ENCODE peak calls at places on chromosomes 2 and 18, in ten cellular contexts. One of them, this sample, is unnamed.

GRCh38 chr18:7037470-7037869 is 80.1 kb downstream of the LAMA1 start:
- DNase-seq in left ventricle myocardium inferior: no peak
- DNase-seq in choroid plexus epithelial cell: peak
- DNase-seq in tibial artery: no peak
- DNase-seq in AG04449: no peak
- DNase-seq in lower lobe of right lung: no peak
- DNase-seq in heart right ventricle: no peak
- DNase-seq in astrocyte of the spinal cord: no peak
- DNase-seq in cardiac fibroblast: no peak
- DNase-seq in neural progenitor cell: no peak
- DNase-seq in this sample: no peak

GRCh38 chr18:22829781-22830180 is 103.3 kb upstream of the RBBP8 start:
- DNase-seq in left ventricle myocardium inferior: no peak
- DNase-seq in choroid plexus epithelial cell: no peak
- DNase-seq in tibial artery: no peak
- DNase-seq in AG04449: no peak
- DNase-seq in lower lobe of right lung: no peak
- DNase-seq in heart right ventricle: no peak
- DNase-seq in astrocyte of the spinal cord: no peak
- DNase-seq in cardiac fibroblast: no peak
- DNase-seq in neural progenitor cell: no peak
- DNase-seq in this sample: no peak

GRCh38 chr2:6071536-6071935 is 379.4 kb downstream of the SOX11 start:
- DNase-seq in left ventricle myocardium inferior: no peak
- DNase-seq in choroid plexus epithelial cell: no peak
- DNase-seq in tibial artery: no peak
- DNase-seq in AG04449: no peak
- DNase-seq in lower lobe of right lung: no peak
- DNase-seq in heart right ventricle: no peak
- DNase-seq in astrocyte of the spinal cord: no peak
- DNase-seq in cardiac fibroblast: no peak
- DNase-seq in neural progenitor cell: no peak
- DNase-seq in this sample: no peak

GRCh38 chr2:191486584-191487320 is 191.2 kb upstream of the NABP1 start:
- DNase-seq in left ventricle myocardium inferior: no peak
- DNase-seq in choroid plexus epithelial cell: peak
- DNase-seq in tibial artery: no peak
- DNase-seq in AG04449: peak
- DNase-seq in lower lobe of right lung: no peak
- DNase-seq in heart right ventricle: no peak
- DNase-seq in astrocyte of the spinal cord: peak
- DNase-seq in cardiac fibroblast: peak
- DNase-seq in neural progenitor cell: no peak
- DNase-seq in this sample: peak

GRCh38 chr2:28581312-28581711 is 85.5 kb downstream of the PLB1 start:
- DNase-seq in left ventricle myocardium inferior: no peak
- DNase-seq in choroid plexus epithelial cell: no peak
- DNase-seq in tibial artery: no peak
- DNase-seq in AG04449: no peak
- DNase-seq in lower lobe of right lung: no peak
- DNase-seq in heart right ventricle: no peak
- DNase-seq in astrocyte of the spinal cord: no peak
- DNase-seq in cardiac fibroblast: no peak
- DNase-seq in neural progenitor cell: no peak
- DNase-seq in this sample: no peak

GRCh38 chr2:231360401-231360800 is 35.1 kb upstream of the B3GNT7 start:
- DNase-seq in left ventricle myocardium inferior: peak
- DNase-seq in choroid plexus epithelial cell: no peak
- DNase-seq in tibial artery: peak
- DNase-seq in AG04449: no peak
- DNase-seq in lower lobe of right lung: no peak
- DNase-seq in heart right ventricle: no peak
- DNase-seq in astrocyte of the spinal cord: no peak
- DNase-seq in cardiac fibroblast: no peak
- DNase-seq in neural progenitor cell: no peak
- DNase-seq in this sample: no peak

GRCh38 chr2:216761809-216762208 is 66.5 kb upstream of the IGFBP5 start:
- DNase-seq in left ventricle myocardium inferior: no peak
- DNase-seq in choroid plexus epithelial cell: no peak
- DNase-seq in tibial artery: no peak
- DNase-seq in AG04449: no peak
- DNase-seq in lower lobe of right lung: no peak
- DNase-seq in heart right ventricle: no peak
- DNase-seq in astrocyte of the spinal cord: no peak
- DNase-seq in cardiac fibroblast: no peak
- DNase-seq in neural progenitor cell: no peak
- DNase-seq in this sample: no peak

GRCh38 chr2:64685430-64685829 is 31.7 kb upstream of the SERTAD2 start:
- DNase-seq in left ventricle myocardium inferior: no peak
- DNase-seq in choroid plexus epithelial cell: peak
- DNase-seq in tibial artery: no peak
- DNase-seq in AG04449: no peak
- DNase-seq in lower lobe of right lung: no peak
- DNase-seq in heart right ventricle: no peak
- DNase-seq in astrocyte of the spinal cord: no peak
- DNase-seq in cardiac fibroblast: peak
- DNase-seq in neural progenitor cell: no peak
- DNase-seq in this sample: peak

GRCh38 chr18:11119962-11120361 is 29.4 kb downstream of the PIEZO2 start:
- DNase-seq in left ventricle myocardium inferior: no peak
- DNase-seq in choroid plexus epithelial cell: peak
- DNase-seq in tibial artery: no peak
- DNase-seq in AG04449: no peak
- DNase-seq in lower lobe of right lung: no peak
- DNase-seq in heart right ventricle: no peak
- DNase-seq in astrocyte of the spinal cord: no peak
- DNase-seq in cardiac fibroblast: peak
- DNase-seq in neural progenitor cell: no peak
- DNase-seq in this sample: no peak

GRCh38 chr18:6132751-6133368 is 237.5 kb upstream of the TMEM200C start:
- DNase-seq in left ventricle myocardium inferior: peak
- DNase-seq in choroid plexus epithelial cell: no peak
- DNase-seq in tibial artery: no peak
- DNase-seq in AG04449: no peak
- DNase-seq in lower lobe of right lung: no peak
- DNase-seq in heart right ventricle: peak
- DNase-seq in astrocyte of the spinal cord: no peak
- DNase-seq in cardiac fibroblast: no peak
- DNase-seq in neural progenitor cell: no peak
- DNase-seq in this sample: no peak

GRCh38 chr18:63683890-63684289 is 18.9 kb upstream of the SERPINB11 start:
- DNase-seq in left ventricle myocardium inferior: no peak
- DNase-seq in choroid plexus epithelial cell: no peak
- DNase-seq in tibial artery: no peak
- DNase-seq in AG04449: no peak
- DNase-seq in lower lobe of right lung: no peak
- DNase-seq in heart right ventricle: no peak
- DNase-seq in astrocyte of the spinal cord: no peak
- DNase-seq in cardiac fibroblast: no peak
- DNase-seq in neural progenitor cell: no peak
- DNase-seq in this sample: no peak

GRCh38 chr2:41791523-41791922 is 256.3 kb upstream of the PKDCC start:
- DNase-seq in left ventricle myocardium inferior: peak
- DNase-seq in choroid plexus epithelial cell: peak
- DNase-seq in tibial artery: no peak
- DNase-seq in AG04449: no peak
- DNase-seq in lower lobe of right lung: no peak
- DNase-seq in heart right ventricle: no peak
- DNase-seq in astrocyte of the spinal cord: peak
- DNase-seq in cardiac fibroblast: peak
- DNase-seq in neural progenitor cell: peak
- DNase-seq in this sample: peak

GRCh38 chr2:8676191-8676914 is 5.5 kb upstream of the ID2 start:
- DNase-seq in left ventricle myocardium inferior: peak
- DNase-seq in choroid plexus epithelial cell: peak
- DNase-seq in tibial artery: peak
- DNase-seq in AG04449: no peak
- DNase-seq in lower lobe of right lung: peak
- DNase-seq in heart right ventricle: peak
- DNase-seq in astrocyte of the spinal cord: peak
- DNase-seq in cardiac fibroblast: peak
- DNase-seq in neural progenitor cell: peak
- DNase-seq in this sample: peak

GRCh38 chr2:170005702-170006101 is 172.2 kb upstream of the MYO3B start:
- DNase-seq in left ventricle myocardium inferior: no peak
- DNase-seq in choroid plexus epithelial cell: no peak
- DNase-seq in tibial artery: no peak
- DNase-seq in AG04449: no peak
- DNase-seq in lower lobe of right lung: no peak
- DNase-seq in heart right ventricle: no peak
- DNase-seq in astrocyte of the spinal cord: no peak
- DNase-seq in cardiac fibroblast: no peak
- DNase-seq in neural progenitor cell: peak
- DNase-seq in this sample: no peak
- TF ChIP-seq CTCF in left ventricle myocardium inferior: no peak
- TF ChIP-seq CTCF in choroid plexus epithelial cell: peak
- TF ChIP-seq CTCF in tibial artery: no peak
- TF ChIP-seq CTCF in AG04449: no peak
- TF ChIP-seq CTCF in lower lobe of right lung: no peak
- TF ChIP-seq CTCF in heart right ventricle: no peak
- TF ChIP-seq CTCF in astrocyte of the spinal cord: no peak
- TF ChIP-seq CTCF in cardiac fibroblast: no peak
- TF ChIP-seq CTCF in neural progenitor cell: no peak
- TF ChIP-seq CTCF in this sample: no peak

DNA sequence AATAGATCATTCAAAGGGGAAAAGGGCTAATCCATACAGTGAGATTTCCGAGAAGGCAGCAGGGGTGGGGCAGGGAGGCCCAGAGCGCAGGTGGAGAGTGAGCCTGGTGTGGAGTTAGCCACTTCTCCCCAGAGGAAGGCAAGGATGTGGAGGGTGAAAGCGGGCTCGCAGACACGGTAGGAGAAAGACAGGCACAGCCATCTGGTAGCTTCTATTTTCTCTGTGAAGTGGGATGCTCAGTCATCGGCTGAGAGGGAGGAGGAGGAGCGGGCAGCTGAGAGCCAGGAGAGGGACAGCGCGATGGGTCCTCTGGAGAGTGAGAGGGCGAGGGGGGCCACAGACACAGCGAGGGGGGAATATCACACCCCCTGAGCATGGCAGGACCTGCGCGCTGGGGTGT is 153.3 kb upstream of the NDUFV2 start:
- DNase-seq in left ventricle myocardium inferior: no peak
- DNase-seq in choroid plexus epithelial cell: no peak
- DNase-seq in tibial artery: no peak
- DNase-seq in AG04449: no peak
- DNase-seq in lower lobe of right lung: no peak
- DNase-seq in heart right ventricle: no peak
- DNase-seq in astrocyte of the spinal cord: no peak
- DNase-seq in cardiac fibroblast: no peak
- DNase-seq in neural progenitor cell: no peak
- DNase-seq in this sample: peak
- H3K4me3 ChIP-seq in left ventricle myocardium inferior: no peak
- H3K4me3 ChIP-seq in choroid plexus epithelial cell: no peak
- H3K4me3 ChIP-seq in tibial artery: no peak
- H3K4me3 ChIP-seq in AG04449: peak
- H3K4me3 ChIP-seq in lower lobe of right lung: no peak
- H3K4me3 ChIP-seq in heart right ventricle: no peak
- H3K4me3 ChIP-seq in astrocyte of the spinal cord: no peak
- H3K4me3 ChIP-seq in cardiac fibroblast: no peak
- H3K4me3 ChIP-seq in neural progenitor cell: no peak
- H3K4me3 ChIP-seq in this sample: peak

GRCh38 chr2:200425026-200425821 is 84.6 kb downstream of the KCTD18 start:
- DNase-seq in left ventricle myocardium inferior: no peak
- DNase-seq in choroid plexus epithelial cell: no peak
- DNase-seq in tibial artery: no peak
- DNase-seq in AG04449: no peak
- DNase-seq in lower lobe of right lung: no peak
- DNase-seq in heart right ventricle: no peak
- DNase-seq in astrocyte of the spinal cord: no peak
- DNase-seq in cardiac fibroblast: no peak
- DNase-seq in neural progenitor cell: no peak
- DNase-seq in this sample: no peak

GRCh38 chr2:200422071-200422470 is 87.8 kb downstream of the KCTD18 start:
- DNase-seq in left ventricle myocardium inferior: no peak
- DNase-seq in choroid plexus epithelial cell: no peak
- DNase-seq in tibial artery: no peak
- DNase-seq in AG04449: no peak
- DNase-seq in lower lobe of right lung: no peak
- DNase-seq in heart right ventricle: no peak
- DNase-seq in astrocyte of the spinal cord: no peak
- DNase-seq in cardiac fibroblast: no peak
- DNase-seq in neural progenitor cell: no peak
- DNase-seq in this sample: no peak

GRCh38 chr2:200423552-200423951 is 86.3 kb downstream of the KCTD18 start:
- DNase-seq in left ventricle myocardium inferior: no peak
- DNase-seq in choroid plexus epithelial cell: no peak
- DNase-seq in tibial artery: no peak
- DNase-seq in AG04449: no peak
- DNase-seq in lower lobe of right lung: no peak
- DNase-seq in heart right ventricle: no peak
- DNase-seq in astrocyte of the spinal cord: no peak
- DNase-seq in cardiac fibroblast: no peak
- DNase-seq in neural progenitor cell: no peak
- DNase-seq in this sample: no peak

GRCh38 chr2:200421270-200421669 is 88.6 kb downstream of the KCTD18 start:
- DNase-seq in left ventricle myocardium inferior: no peak
- DNase-seq in choroid plexus epithelial cell: no peak
- DNase-seq in tibial artery: no peak
- DNase-seq in AG04449: no peak
- DNase-seq in lower lobe of right lung: no peak
- DNase-seq in heart right ventricle: no peak
- DNase-seq in astrocyte of the spinal cord: no peak
- DNase-seq in cardiac fibroblast: no peak
- DNase-seq in neural progenitor cell: no peak
- DNase-seq in this sample: no peak

DNA sequence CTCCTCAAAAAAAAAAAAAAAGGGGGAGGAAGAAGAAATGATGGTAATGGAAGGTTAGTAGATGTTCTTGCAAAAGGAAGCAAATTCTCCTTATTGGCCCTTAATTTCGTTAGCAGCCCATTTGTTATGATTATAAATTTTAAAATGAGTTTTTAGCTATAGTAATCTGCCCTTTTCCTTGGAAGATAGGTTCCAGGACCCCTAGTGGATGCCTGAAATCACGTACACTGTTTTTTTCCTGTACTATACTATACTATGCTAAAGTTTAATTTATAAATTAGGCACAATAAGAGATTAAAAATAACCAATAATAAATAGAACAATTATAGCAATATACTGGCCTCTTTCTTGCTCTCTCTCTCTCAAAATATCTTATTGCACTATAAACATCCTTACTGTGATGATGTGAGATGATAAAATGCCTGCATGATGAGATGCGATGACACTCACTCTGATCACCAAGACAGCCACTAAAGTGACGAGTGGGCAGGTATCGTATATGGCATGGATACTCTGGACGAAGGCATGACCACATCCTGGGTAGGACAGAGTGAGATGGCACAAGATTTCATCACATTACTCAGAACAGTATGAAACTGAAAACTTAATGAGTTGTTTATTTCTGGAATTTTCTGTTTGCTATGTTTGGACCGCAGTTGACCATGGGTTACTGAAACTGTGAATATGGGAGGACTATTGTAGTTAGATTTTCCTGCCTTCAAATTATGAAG is 87.2 kb downstream of the KCTD18 start:
- DNase-seq in left ventricle myocardium inferior: no peak
- DNase-seq in choroid plexus epithelial cell: no peak
- DNase-seq in tibial artery: no peak
- DNase-seq in AG04449: no peak
- DNase-seq in lower lobe of right lung: no peak
- DNase-seq in heart right ventricle: no peak
- DNase-seq in astrocyte of the spinal cord: no peak
- DNase-seq in cardiac fibroblast: no peak
- DNase-seq in neural progenitor cell: no peak
- DNase-seq in this sample: no peak
- TF ChIP-seq CTCF in left ventricle myocardium inferior: no peak
- TF ChIP-seq CTCF in choroid plexus epithelial cell: peak
- TF ChIP-seq CTCF in tibial artery: no peak
- TF ChIP-seq CTCF in AG04449: no peak
- TF ChIP-seq CTCF in lower lobe of right lung: no peak
- TF ChIP-seq CTCF in heart right ventricle: no peak
- TF ChIP-seq CTCF in astrocyte of the spinal cord: peak
- TF ChIP-seq CTCF in cardiac fibroblast: peak
- TF ChIP-seq CTCF in neural progenitor cell: no peak
- TF ChIP-seq CTCF in this sample: no peak

GRCh38 chr2:79511320-79511951 is 1.4 kb upstream of the CTNNA2 start:
- DNase-seq in left ventricle myocardium inferior: no peak
- DNase-seq in choroid plexus epithelial cell: peak
- DNase-seq in tibial artery: no peak
- DNase-seq in AG04449: no peak
- DNase-seq in lower lobe of right lung: peak
- DNase-seq in heart right ventricle: no peak
- DNase-seq in astrocyte of the spinal cord: peak
- DNase-seq in cardiac fibroblast: peak
- DNase-seq in neural progenitor cell: peak
- DNase-seq in this sample: peak
- H3K4me3 ChIP-seq in left ventricle myocardium inferior: no peak
- H3K4me3 ChIP-seq in choroid plexus epithelial cell: no peak
- H3K4me3 ChIP-seq in tibial artery: no peak
- H3K4me3 ChIP-seq in AG04449: no peak
- H3K4me3 ChIP-seq in lower lobe of right lung: no peak
- H3K4me3 ChIP-seq in heart right ventricle: no peak
- H3K4me3 ChIP-seq in astrocyte of the spinal cord: no peak
- H3K4me3 ChIP-seq in cardiac fibroblast: no peak
- H3K4me3 ChIP-seq in neural progenitor cell: peak
- H3K4me3 ChIP-seq in this sample: no peak